ENCODE peak calls at places on chromosomes 7 and 10, in five cellular contexts. One of them, this sample, is unnamed.

GRCh38 chr10:14749051-14749809 is 25.5 kb downstream of the FAM107B start:
- DNase-seq in cardiac fibroblast: no peak
- DNase-seq in OCI-LY7: peak; percentile 71
- DNase-seq in hepatocyte: peak; percentile 27
- DNase-seq in HCT116: no peak
- DNase-seq in this sample: no peak

GRCh38 chr10:13787015-13787421 is 200.3 kb downstream of the PRPF18 start:
- DNase-seq in cardiac fibroblast: peak; percentile 91
- DNase-seq in OCI-LY7: peak; percentile 79
- DNase-seq in hepatocyte: no peak
- DNase-seq in HCT116: no peak
- DNase-seq in this sample: no peak

GRCh38 chr10:22437620-22438588 is 92.6 kb downstream of the SPAG6 start:
- DNase-seq in cardiac fibroblast: no peak
- DNase-seq in OCI-LY7: no peak
- DNase-seq in hepatocyte: peak; percentile 54
- DNase-seq in HCT116: no peak
- DNase-seq in this sample: no peak

GRCh38 chr7:153524070-153524601 is 528.1 kb upstream of the DPP6 start:
- DNase-seq in cardiac fibroblast: no peak
- DNase-seq in OCI-LY7: no peak
- DNase-seq in hepatocyte: no peak
- DNase-seq in HCT116: no peak
- DNase-seq in this sample: no peak

GRCh38 chr10:92822964-92823363 is 25.4 kb upstream of the EXOC6 start:
- DNase-seq in cardiac fibroblast: peak; percentile 55
- DNase-seq in OCI-LY7: peak; percentile 49
- DNase-seq in hepatocyte: no peak
- DNase-seq in HCT116: peak; percentile 41
- DNase-seq in this sample: no peak

GRCh38 chr10:58830748-58831147 is 318.1 kb downstream of the BICC1 start:
- DNase-seq in cardiac fibroblast: no peak
- DNase-seq in OCI-LY7: no peak
- DNase-seq in hepatocyte: no peak
- DNase-seq in HCT116: no peak
- DNase-seq in this sample: no peak

GRCh38 chr7:49822862-49823261 is 49.4 kb downstream of the VWC2 start:
- DNase-seq in cardiac fibroblast: no peak
- DNase-seq in OCI-LY7: no peak
- DNase-seq in hepatocyte: no peak
- DNase-seq in HCT116: no peak
- DNase-seq in this sample: no peak

GRCh38 chr10:60163786-60164185 is 225.9 kb downstream of the ANK3 start:
- DNase-seq in cardiac fibroblast: no peak
- DNase-seq in OCI-LY7: no peak
- DNase-seq in hepatocyte: no peak
- DNase-seq in HCT116: no peak
- DNase-seq in this sample: no peak

GRCh38 chr10:97991875-97992274 is 38.5 kb downstream of the CRTAC1 start:
- DNase-seq in cardiac fibroblast: peak; percentile 31
- DNase-seq in OCI-LY7: no peak
- DNase-seq in hepatocyte: peak; percentile 68
- DNase-seq in HCT116: no peak
- DNase-seq in this sample: peak; percentile 6

GRCh38 chr7:83921798-83922607 is 272.6 kb downstream of the SEMA3A start:
- DNase-seq in cardiac fibroblast: peak; percentile 37
- DNase-seq in OCI-LY7: no peak
- DNase-seq in hepatocyte: peak; percentile 11
- DNase-seq in HCT116: no peak
- DNase-seq in this sample: no peak

GRCh38 chr7:78203042-78203720 is 404.6 kb downstream of the PHTF2 start:
- DNase-seq in cardiac fibroblast: peak; percentile 41
- DNase-seq in OCI-LY7: no peak
- DNase-seq in hepatocyte: no peak
- DNase-seq in HCT116: no peak
- DNase-seq in this sample: no peak

GRCh38 chr10:74290703-74291102 is 139.7 kb downstream of the ADK start:
- DNase-seq in cardiac fibroblast: peak; percentile 80
- DNase-seq in OCI-LY7: no peak
- DNase-seq in hepatocyte: no peak
- DNase-seq in HCT116: no peak
- DNase-seq in this sample: peak; percentile 33

GRCh38 chr10:86314616-86315520 is 51.7 kb downstream of the GRID1 start:
- DNase-seq in cardiac fibroblast: no peak
- DNase-seq in OCI-LY7: no peak
- DNase-seq in hepatocyte: no peak
- DNase-seq in HCT116: no peak
- DNase-seq in this sample: no peak

GRCh38 chr10:75402486-75403143 is 1.1 kb upstream of the ZNF503 start:
- DNase-seq in cardiac fibroblast: no peak
- DNase-seq in OCI-LY7: no peak
- DNase-seq in hepatocyte: peak; percentile 87
- DNase-seq in HCT116: no peak
- DNase-seq in this sample: no peak

GRCh38 chr7:25789701-25790240 is 362.2 kb upstream of the NFE2L3 start:
- DNase-seq in cardiac fibroblast: no peak
- DNase-seq in OCI-LY7: no peak
- DNase-seq in hepatocyte: no peak
- DNase-seq in HCT116: no peak
- DNase-seq in this sample: no peak

DNA sequence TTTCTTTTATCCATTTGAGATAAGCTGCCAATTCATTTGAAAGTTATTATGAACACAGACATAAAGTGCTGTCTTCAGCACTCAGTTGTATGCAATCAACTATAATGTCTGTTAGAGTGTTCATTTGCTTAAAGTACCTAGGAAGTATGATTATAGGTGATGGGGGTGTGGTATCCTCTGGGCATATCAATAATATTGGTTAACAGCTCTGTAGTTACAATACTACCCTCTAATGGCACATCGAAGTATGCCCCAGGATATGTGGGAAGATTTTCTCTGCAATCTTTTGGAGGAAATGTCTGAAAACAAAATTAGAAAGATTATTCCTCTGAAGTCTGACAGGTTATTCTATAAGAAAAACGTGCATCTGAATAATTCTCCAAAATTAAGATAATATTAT is 429.7 kb downstream of the ARL4A start:
- DNase-seq in cardiac fibroblast: peak; percentile 50
- DNase-seq in OCI-LY7: no peak
- DNase-seq in hepatocyte: no peak
- DNase-seq in HCT116: peak; percentile 18
- DNase-seq in this sample: no peak
- TF ChIP-seq CTCF in cardiac fibroblast: peak; percentile 54
- TF ChIP-seq CTCF in OCI-LY7: peak; percentile 21
- TF ChIP-seq CTCF in hepatocyte: peak; percentile 45
- TF ChIP-seq CTCF in HCT116: peak; percentile 67
- TF ChIP-seq CTCF in this sample: peak; percentile 55

GRCh38 chr10:133325392-133325760 is 11.3 kb downstream of the CALY start:
- DNase-seq in cardiac fibroblast: no peak
- DNase-seq in OCI-LY7: no peak
- DNase-seq in hepatocyte: peak; percentile 58
- DNase-seq in HCT116: no peak
- DNase-seq in this sample: no peak

GRCh38 chr10:133326745-133327650 is 9.7 kb downstream of the CALY start:
- DNase-seq in cardiac fibroblast: no peak
- DNase-seq in OCI-LY7: no peak
- DNase-seq in hepatocyte: no peak
- DNase-seq in HCT116: no peak
- DNase-seq in this sample: no peak

GRCh38 chr10:133325761-133326463 is 10.8 kb downstream of the CALY start:
- DNase-seq in cardiac fibroblast: no peak
- DNase-seq in OCI-LY7: no peak
- DNase-seq in hepatocyte: no peak
- DNase-seq in HCT116: no peak
- DNase-seq in this sample: no peak

GRCh38 chr10:133324198-133324792 is 12.4 kb downstream of the CALY start:
- DNase-seq in cardiac fibroblast: peak; percentile 27
- DNase-seq in OCI-LY7: peak; percentile 84
- DNase-seq in hepatocyte: peak; percentile 86
- DNase-seq in HCT116: no peak
- DNase-seq in this sample: no peak

DNA sequence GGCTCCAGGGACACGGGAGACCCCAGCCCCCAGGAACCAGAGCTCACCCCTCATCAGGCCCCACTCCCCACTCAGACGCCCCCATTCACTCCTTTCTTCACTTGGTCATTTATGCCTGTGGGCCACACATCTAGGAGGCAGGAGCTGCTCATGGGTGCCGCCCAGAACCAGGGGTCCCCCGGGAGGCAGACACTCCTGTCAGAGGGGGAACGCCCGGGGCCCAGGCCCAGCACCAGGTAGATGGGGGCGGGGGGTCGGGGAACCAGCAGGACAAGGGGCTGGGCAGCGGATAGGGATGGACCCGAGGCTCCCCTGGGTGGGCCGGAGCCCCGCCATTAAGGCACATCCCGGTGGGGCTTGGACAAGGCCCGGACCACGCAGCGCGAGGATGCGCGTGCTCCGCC is 11.8 kb downstream of the CALY start:
- DNase-seq in cardiac fibroblast: no peak
- DNase-seq in OCI-LY7: no peak
- DNase-seq in hepatocyte: no peak
- DNase-seq in HCT116: no peak
- DNase-seq in this sample: no peak
- H3K4me3 ChIP-seq in cardiac fibroblast: no peak overlapping the region
- H3K4me3 ChIP-seq in OCI-LY7: peak overlapping the region; percentile 11
- H3K4me3 ChIP-seq in hepatocyte: no peak overlapping the region
- H3K4me3 ChIP-seq in HCT116: no peak overlapping the region
- H3K4me3 ChIP-seq in this sample: no peak overlapping the region

GRCh38 chr10:62690703-62691102 is 113.8 kb upstream of the ADO start:
- DNase-seq in cardiac fibroblast: peak; percentile 3
- DNase-seq in OCI-LY7: peak; percentile 53
- DNase-seq in hepatocyte: no peak
- DNase-seq in HCT116: no peak
- DNase-seq in this sample: no peak
- TF ChIP-seq CTCF in cardiac fibroblast: no peak
- TF ChIP-seq CTCF in OCI-LY7: peak; percentile 70
- TF ChIP-seq CTCF in hepatocyte: no peak
- TF ChIP-seq CTCF in HCT116: no peak
- TF ChIP-seq CTCF in this sample: no peak

GRCh38 chr7:4226166-4226857 is 455.8 kb upstream of the FOXK1 start:
- DNase-seq in cardiac fibroblast: no peak
- DNase-seq in OCI-LY7: no peak
- DNase-seq in hepatocyte: no peak
- DNase-seq in HCT116: peak; percentile 4
- DNase-seq in this sample: no peak

GRCh38 chr7:4227105-4228010 is 454.7 kb upstream of the FOXK1 start:
- DNase-seq in cardiac fibroblast: no peak
- DNase-seq in OCI-LY7: no peak
- DNase-seq in hepatocyte: peak; percentile 26
- DNase-seq in HCT116: no peak
- DNase-seq in this sample: peak; percentile 23

GRCh38 chr7:4233621-4234497 is 448.2 kb upstream of the FOXK1 start:
- DNase-seq in cardiac fibroblast: no peak
- DNase-seq in OCI-LY7: no peak
- DNase-seq in hepatocyte: no peak
- DNase-seq in HCT116: no peak
- DNase-seq in this sample: no peak

GRCh38 chr7:4233146-4233545 is 448.9 kb upstream of the FOXK1 start:
- DNase-seq in cardiac fibroblast: no peak
- DNase-seq in OCI-LY7: no peak
- DNase-seq in hepatocyte: no peak
- DNase-seq in HCT116: no peak
- DNase-seq in this sample: no peak

GRCh38 chr7:4230352-4230751 is 451.7 kb upstream of the FOXK1 start:
- DNase-seq in cardiac fibroblast: no peak
- DNase-seq in OCI-LY7: no peak
- DNase-seq in hepatocyte: no peak
- DNase-seq in HCT116: no peak
- DNase-seq in this sample: no peak
- H3K4me3 ChIP-seq in cardiac fibroblast: no peak overlapping the region
- H3K4me3 ChIP-seq in OCI-LY7: no peak overlapping the region
- H3K4me3 ChIP-seq in hepatocyte: no peak overlapping the region
- H3K4me3 ChIP-seq in HCT116: no peak overlapping the region
- H3K4me3 ChIP-seq in this sample: no peak overlapping the region

GRCh38 chr7:98993024-98993897 is 114.9 kb downstream of the TRRAP start:
- DNase-seq in cardiac fibroblast: no peak
- DNase-seq in OCI-LY7: no peak
- DNase-seq in hepatocyte: no peak
- DNase-seq in HCT116: no peak
- DNase-seq in this sample: no peak
- TF ChIP-seq CTCF in cardiac fibroblast: no peak
- TF ChIP-seq CTCF in OCI-LY7: peak; percentile 53
- TF ChIP-seq CTCF in hepatocyte: no peak
- TF ChIP-seq CTCF in HCT116: peak; percentile 45
- TF ChIP-seq CTCF in this sample: peak; percentile 6

GRCh38 chr10:79269443-79269842 is 77.8 kb upstream of the PPIF start:
- DNase-seq in cardiac fibroblast: no peak
- DNase-seq in OCI-LY7: no peak
- DNase-seq in hepatocyte: no peak
- DNase-seq in HCT116: no peak
- DNase-seq in this sample: no peak

GRCh38 chr10:79272353-79272752 is 74.9 kb upstream of the PPIF start:
- DNase-seq in cardiac fibroblast: no peak
- DNase-seq in OCI-LY7: no peak
- DNase-seq in hepatocyte: no peak
- DNase-seq in HCT116: no peak
- DNase-seq in this sample: no peak

GRCh38 chr10:79269969-79270368 is 77.3 kb upstream of the PPIF start:
- DNase-seq in cardiac fibroblast: no peak
- DNase-seq in OCI-LY7: no peak
- DNase-seq in hepatocyte: no peak
- DNase-seq in HCT116: no peak
- DNase-seq in this sample: no peak

GRCh38 chr10:79268717-79269116 is 78.6 kb upstream of the PPIF start:
- DNase-seq in cardiac fibroblast: peak; percentile 19
- DNase-seq in OCI-LY7: no peak
- DNase-seq in hepatocyte: no peak
- DNase-seq in HCT116: no peak
- DNase-seq in this sample: no peak

DNA sequence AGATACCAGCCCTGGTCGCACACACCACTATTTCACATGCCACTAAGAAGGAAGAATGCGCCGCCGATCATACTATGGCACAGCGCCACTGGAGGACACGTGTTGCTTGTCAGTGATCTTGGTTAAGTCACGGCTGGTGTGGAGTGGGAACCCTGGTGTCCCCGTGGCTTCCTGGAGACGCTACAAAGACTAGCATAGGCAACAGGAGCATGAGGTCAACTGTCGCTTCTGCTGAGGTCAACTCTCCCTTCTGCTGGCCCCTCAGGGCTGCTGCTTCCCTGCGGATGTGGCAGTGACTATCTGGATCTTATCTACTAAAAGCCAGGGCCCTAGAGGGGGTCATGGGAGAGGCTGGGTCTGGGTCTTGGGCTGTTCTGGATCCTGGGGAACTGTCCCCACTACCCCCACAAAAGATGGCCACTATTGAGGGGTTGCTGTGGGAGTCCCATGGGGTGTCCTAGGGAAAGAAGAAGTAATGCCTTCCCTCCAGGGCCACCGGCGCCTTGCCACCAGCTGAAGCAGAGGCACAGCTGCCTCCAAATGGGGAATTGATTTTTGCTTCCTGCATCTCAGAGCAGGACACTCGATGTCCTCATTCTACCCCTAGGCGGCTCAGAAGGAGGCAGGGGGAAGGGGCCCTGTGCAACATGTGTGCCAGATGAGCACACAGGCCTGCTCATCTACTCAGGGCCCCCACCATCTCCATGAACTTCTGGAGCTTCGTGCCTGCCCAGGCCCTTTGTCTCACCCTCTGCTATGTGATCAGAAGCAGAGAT is 76.6 kb upstream of the PPIF start:
- DNase-seq in cardiac fibroblast: no peak
- DNase-seq in OCI-LY7: no peak
- DNase-seq in hepatocyte: no peak
- DNase-seq in HCT116: no peak
- DNase-seq in this sample: no peak
- H3K4me3 ChIP-seq in cardiac fibroblast: no peak overlapping the region
- H3K4me3 ChIP-seq in OCI-LY7: no peak overlapping the region
- H3K4me3 ChIP-seq in hepatocyte: no peak overlapping the region
- H3K4me3 ChIP-seq in HCT116: no peak overlapping the region
- H3K4me3 ChIP-seq in this sample: no peak overlapping the region

GRCh38 chr7:2934211-2934731 is 90.2 kb upstream of the GNA12 start:
- DNase-seq in cardiac fibroblast: peak; percentile 89
- DNase-seq in OCI-LY7: no peak
- DNase-seq in hepatocyte: peak; percentile 23
- DNase-seq in HCT116: peak; percentile 8
- DNase-seq in this sample: no peak
- TF ChIP-seq CTCF in cardiac fibroblast: peak; percentile 37
- TF ChIP-seq CTCF in OCI-LY7: no peak
- TF ChIP-seq CTCF in hepatocyte: no peak
- TF ChIP-seq CTCF in HCT116: no peak
- TF ChIP-seq CTCF in this sample: no peak

This sample was measured in astrocyte of the cerebellum.